ENCODE peak calls at places on chromosomes 3 and 15, in seven cellular contexts. A, R, W, C, T, M and F are unnamed samples.

GRCh38 chr15:97961067-97961954 is 808 bp downstream of the ARRDC4 start:
- DNase-seq in C (peak), T (no peak), R (no peak), W (peak), M (peak), A (peak), F (peak)

GRCh38 chr3:115699741-115700140 is 76.4 kb downstream of the GAP43 start:
- DNase-seq in C (no peak), R (no peak), T (no peak), M (no peak), A (no peak), W (no peak), F (peak)

GRCh38 chr3:27368831-27369607 is at the start of gene NEK10:
- DNase-seq in W (peak), T (peak), M (peak), A (peak), R (peak), C (peak), F (peak)

GRCh38 chr3:66255865-66256264 is 35.1 kb downstream of the SLC25A26 start:
- DNase-seq in A (no peak), W (no peak), R (no peak), T (no peak), C (no peak), M (no peak), F (no peak)

GRCh38 chr15:89770041-89770440 is 6.1 kb upstream of the MESP2 start:
- DNase-seq in M (no peak), C (no peak), T (no peak), W (no peak), R (no peak), A (no peak), F (peak)

GRCh38 chr15:74519311-74519710 is 21.7 kb upstream of the ARID3B start:
- DNase-seq in C (no peak), R (no peak), T (no peak), M (no peak), W (no peak), A (no peak), F (peak)

GRCh38 chr3:139718415-139718814 is 40.6 kb upstream of the NMNAT3 start:
- DNase-seq in M (peak), C (peak), R (peak), A (peak), T (no peak), W (peak), F (peak)

GRCh38 chr15:74319596-74320357 is 47.7 kb downstream of the CYP11A1 start:
- DNase-seq in C (no peak), T (no peak), R (no peak), A (no peak), M (no peak), W (no peak), F (no peak)

GRCh38 chr15:59313703-59314332 is 58.9 kb downstream of the MYO1E start:
- DNase-seq in W (no peak), T (peak), A (no peak), C (no peak), R (peak), M (peak), F (peak)

GRCh38 chr3:149658444-149659172 is 783 bp upstream of the WWTR1 start:
- DNase-seq in C (peak), R (peak), M (no peak), A (no peak), T (no peak), W (peak), F (peak)

GRCh38 chr3:87546216-87546615 is 269.8 kb upstream of the POU1F1 start:
- DNase-seq in M (no peak), R (no peak), C (no peak), A (no peak), T (no peak), W (no peak), F (no peak)

GRCh38 chr3:196962108-196962929 is 6.3 kb downstream of the PIGZ start:
- DNase-seq in W (no peak), M (peak), R (no peak), T (no peak), C (no peak), A (no peak), F (no peak)

GRCh38 chr15:87747106-87747505 is 509.4 kb downstream of the NTRK3 start:
- DNase-seq in T (no peak), R (no peak), A (no peak), M (no peak), W (no peak), C (no peak), F (no peak)

GRCh38 chr3:46184469-46184868 is 23.6 kb downstream of the CCR1 start:
- DNase-seq in C (peak), W (no peak), T (no peak), A (no peak), R (no peak), M (no peak), F (peak)

GRCh38 chr3:23495507-23495906 is 292.4 kb downstream of the UBE2E2 start:
- DNase-seq in M (no peak), R (no peak), C (no peak), T (no peak), A (no peak), W (no peak), F (peak)

GRCh38 chr3:71859128-71859519 is 74.2 kb upstream of the PROK2 start:
- DNase-seq in R (peak), M (peak), T (no peak), W (no peak), C (peak), A (peak), F (no peak)

GRCh38 chr3:123881771-123882170 is 2.4 kb downstream of the MYLK start:
- DNase-seq in M (no peak), T (no peak), R (no peak), W (no peak), A (no peak), C (no peak), F (no peak)

GRCh38 chr3:39108309-39108708 is 829 bp downstream of the TTC21A start:
- DNase-seq in W (no peak), A (no peak), T (peak), R (no peak), M (no peak), C (no peak), F (no peak)

GRCh38 chr15:92634046-92634445 is 21.5 kb downstream of the FAM174B start:
- DNase-seq in T (no peak), A (no peak), M (no peak), C (no peak), R (no peak), W (no peak), F (no peak)

GRCh38 chr15:82572986-82573385 is 32.7 kb upstream of the RPS17 start:
- DNase-seq in T (no peak), C (no peak), R (no peak), A (peak), M (no peak), W (no peak), F (no peak)

GRCh38 chr15:65738649-65739048 is 53.4 kb downstream of the DENND4A start:
- DNase-seq in R (no peak), M (no peak), T (no peak), C (no peak), W (no peak), A (no peak), F (no peak)

GRCh38 chr3:33385423-33385822 is 54.8 kb downstream of the UBP1 start:
- DNase-seq in M (no peak), R (no peak), A (peak), W (no peak), T (no peak), C (no peak), F (peak)

DNA sequence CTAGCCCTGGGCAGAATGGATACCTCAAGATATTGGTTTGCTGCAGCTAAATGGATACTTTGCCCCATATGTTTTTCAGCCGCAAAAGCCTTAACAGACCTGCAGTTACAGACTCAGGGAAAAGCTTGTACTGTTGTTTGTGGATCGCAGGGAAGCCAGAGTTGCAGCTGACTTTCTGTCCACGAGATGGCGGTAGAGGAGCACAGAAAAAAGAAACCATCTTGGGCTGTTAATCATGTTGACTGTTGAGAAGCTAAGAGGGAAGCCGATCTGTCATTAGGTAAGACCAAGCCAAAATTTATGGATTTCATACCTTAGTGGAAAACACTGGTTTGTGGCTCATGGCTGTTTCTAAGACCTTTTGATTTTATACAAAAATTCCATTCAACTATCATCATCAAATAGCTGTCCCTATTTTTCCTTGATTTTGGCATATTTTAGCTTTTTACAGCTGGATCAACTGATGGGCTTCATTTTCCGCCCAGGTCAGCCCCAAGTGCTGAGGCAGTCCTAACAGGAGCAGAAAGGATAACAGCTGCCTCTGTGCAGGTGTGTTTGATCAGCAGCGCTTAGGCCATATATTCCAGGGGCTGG is 205.7 kb upstream of the ZPLD1 start:
- DNase-seq in T (peak), W (peak), A (peak), R (peak), M (peak), C (peak), F (peak)
- TF ChIP-seq CEBPB in T (no peak), W (no peak), A (no peak), R (no peak), M (no peak), C (no peak), F (no peak)

GRCh38 chr3:141287326-141287725 is 55.7 kb downstream of the PXYLP1 start:
- DNase-seq in A (no peak), R (no peak), W (no peak), T (no peak), M (no peak), C (no peak), F (no peak)
- H3K4me3 ChIP-seq in A (no peak), R (no peak), W (no peak), T (no peak), M (no peak), C (no peak), F (no peak)

DNA sequence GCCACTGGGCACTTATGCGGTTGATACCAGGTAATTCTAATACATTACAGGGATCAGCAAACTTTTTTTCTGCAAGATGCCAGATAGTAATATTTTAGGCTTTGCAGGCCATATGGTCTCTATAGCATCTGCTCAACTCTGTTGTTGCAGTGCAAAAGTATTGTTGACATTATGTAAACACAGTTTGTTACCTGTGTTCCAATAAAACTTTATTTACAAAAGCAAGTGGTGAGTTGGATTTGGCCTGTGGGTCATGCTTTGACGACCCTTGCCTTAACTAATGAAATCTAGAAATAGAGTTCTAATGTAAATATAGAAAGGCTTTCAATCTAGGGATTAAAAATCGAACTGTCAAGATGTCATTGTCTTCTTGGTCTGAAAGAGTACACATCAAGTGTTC is 44.4 kb downstream of the PIK3CA start:
- DNase-seq in A (no peak), M (no peak), T (no peak), R (no peak), W (no peak), C (no peak), F (no peak)
- TF ChIP-seq CEBPB in A (no peak), M (no peak), T (no peak), R (no peak), W (no peak), C (no peak), F (no peak)

DNA sequence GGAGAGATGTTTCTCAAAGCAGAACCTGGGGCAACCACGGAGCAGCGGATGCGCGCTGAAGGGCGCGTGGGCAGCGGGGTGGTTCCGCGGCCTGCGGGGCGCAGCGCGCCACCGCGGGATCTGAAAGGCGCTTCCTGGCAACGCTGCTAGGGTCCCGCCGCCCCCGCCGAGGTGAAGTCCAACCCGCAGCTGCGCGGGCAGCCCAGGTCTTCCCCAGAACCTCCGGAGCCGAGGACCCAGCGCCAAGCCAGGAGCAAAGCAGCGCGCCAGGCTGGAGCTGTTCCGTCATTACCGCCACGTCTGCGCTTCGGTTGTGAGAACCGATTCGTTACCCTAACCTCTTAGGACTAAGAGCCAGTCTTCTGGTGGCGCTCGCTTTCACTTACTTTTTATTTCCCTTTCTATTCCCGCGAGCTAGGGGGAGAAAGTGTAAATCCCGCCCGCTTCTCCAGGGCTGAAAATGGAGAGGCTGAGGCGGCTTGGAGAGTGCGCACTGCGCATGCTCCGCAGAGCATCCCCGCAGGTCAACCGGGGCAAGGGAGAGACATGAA is 3.2 kb upstream of the GABRG3 start:
- DNase-seq in C (no peak), A (no peak), M (no peak), R (no peak), W (peak), T (no peak), F (no peak)
- H3K4me3 ChIP-seq in C (no peak), A (no peak), M (no peak), R (peak), W (peak), T (no peak), F (no peak)

DNA sequence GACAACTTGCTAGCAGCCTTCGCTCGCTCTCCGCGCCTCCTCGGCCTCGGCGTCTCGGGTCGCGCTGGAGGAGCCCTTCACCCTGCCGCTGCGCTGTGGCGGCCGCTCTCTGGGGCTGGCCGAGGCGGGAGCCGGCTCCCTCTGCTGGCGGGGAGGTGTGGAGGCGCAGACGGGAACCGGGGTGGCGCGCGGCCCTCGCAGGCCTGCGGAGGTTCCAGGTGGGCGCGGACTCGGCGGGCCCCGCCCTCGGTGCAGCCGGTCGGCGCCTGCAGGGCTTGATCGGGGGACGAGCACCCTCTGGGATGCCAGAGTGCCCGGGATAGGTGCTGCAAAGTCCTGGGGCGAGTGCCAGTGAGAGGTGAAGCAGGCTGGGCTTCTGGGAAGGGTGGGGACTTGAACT is 989.9 kb downstream of the ROBO2 start:
- DNase-seq in T (no peak), M (no peak), C (no peak), W (peak), A (peak), R (no peak), F (no peak)
- TF ChIP-seq CEBPB in T (no peak), M (no peak), C (no peak), W (no peak), A (no peak), R (no peak), F (no peak)

GRCh38 chr3:114450008-114450596 is 156.3 kb downstream of the TIGIT start:
- DNase-seq in W (no peak), R (no peak), M (no peak), C (no peak), T (no peak), A (no peak), F (no peak)
- H3K4me3 ChIP-seq in W (no peak), R (no peak), M (no peak), C (no peak), T (peak), A (no peak), F (no peak)